ENCODE peak calls at places on chromosomes 6 and 20, in nine cellular contexts. N is pancreas, K is H9, W is heart right ventricle, H is right lobe of liver, V is MM.1S, U is heart left ventricle, B is psoas muscle, O is lower lobe of right lung. C is an unnamed sample.

GRCh38 chr6:141165012-141165411 is 967.7 kb upstream of the GJE1 start:
- DNase-seq in N (no peak), K (no peak), W (no peak), H (no peak), V (no peak), U (no peak), B (no peak), O (no peak), C (no peak)

GRCh38 chr6:37524025-37524647 is 24.4 kb upstream of the CCDC167 start:
- DNase-seq in N (no peak), K (no peak), W (no peak), H (no peak), V (no peak), U (no peak), B (no peak), O (no peak), C (no peak)

GRCh38 chr20:57434390-57434700 is 43.1 kb downstream of the RBM38 start:
- DNase-seq in N (peak; percentile 55), K (no peak), W (no peak), H (no peak), V (no peak), U (no peak), B (peak; percentile 53), O (no peak), C (no peak)

GRCh38 chr6:52042141-52042885 is 45.1 kb downstream of the PKHD1 start:
- DNase-seq in N (no peak), K (no peak), W (no peak), H (no peak), V (no peak), U (no peak), B (no peak), O (no peak), C (no peak)

GRCh38 chr6:27138837-27139752 is 108.4 kb upstream of the PRSS16 start:
- DNase-seq in N (no peak), K (peak; percentile 87), W (peak; percentile 73), H (no peak), V (peak; percentile 92), U (peak; percentile 70), B (peak; percentile 60), O (peak; percentile 60), C (peak; percentile 80)

GRCh38 chr6:78629154-78629721 is 238.1 kb upstream of the IRAK1BP1 start:
- DNase-seq in N (peak; percentile 55), K (peak; percentile 55), W (no peak), H (peak; percentile 51), V (no peak), U (no peak), B (no peak), O (no peak), C (peak; percentile 63)

GRCh38 chr20:2889797-2890196 is 16.5 kb downstream of the PTPRA start:
- DNase-seq in N (no peak), K (no peak), W (no peak), H (no peak), V (no peak), U (no peak), B (no peak), O (no peak), C (no peak)

GRCh38 chr20:19964289-19965263 is 52.6 kb upstream of the NAA20 start:
- DNase-seq in N (no peak), K (no peak), W (no peak), H (peak; percentile 91), V (no peak), U (peak; percentile 70), B (peak; percentile 81), O (peak; percentile 57), C (no peak)

GRCh38 chr20:64242003-64242796 is 13.3 kb upstream of the PCMTD2 start:
- DNase-seq in N (no peak), K (no peak), W (no peak), H (peak; percentile 49), V (no peak), U (peak; percentile 27), B (no peak), O (peak; percentile 25), C (no peak)

GRCh38 chr6:110653381-110653780 is 161.9 kb downstream of the CDK19 start:
- DNase-seq in N (no peak), K (no peak), W (no peak), H (no peak), V (no peak), U (no peak), B (no peak), O (no peak), C (no peak)

GRCh38 chr6:3545156-3545555 is 88.3 kb upstream of the SLC22A23 start:
- DNase-seq in N (no peak), K (no peak), W (no peak), H (no peak), V (no peak), U (no peak), B (no peak), O (no peak), C (no peak)

GRCh38 chr20:43322851-43323250 is 133.1 kb upstream of the PTPRT start:
- DNase-seq in N (no peak), K (no peak), W (no peak), H (no peak), V (no peak), U (no peak), B (no peak), O (no peak), C (no peak)

GRCh38 chr6:47420394-47421371 is 56.9 kb upstream of the CD2AP start:
- DNase-seq in N (no peak), K (no peak), W (no peak), H (no peak), V (no peak), U (no peak), B (no peak), O (no peak), C (no peak)

GRCh38 chr6:38058022-38058421 is 238.5 kb downstream of the ZFAND3 start:
- DNase-seq in N (no peak), K (no peak), W (no peak), H (no peak), V (peak; percentile 8), U (no peak), B (no peak), O (no peak), C (no peak)

GRCh38 chr6:30147096-30147495 is 11.2 kb downstream of the TRIM40 start:
- DNase-seq in N (no peak), K (no peak), W (no peak), H (no peak), V (no peak), U (no peak), B (no peak), O (no peak), C (no peak)

GRCh38 chr6:169190970-169191369 is 62.7 kb downstream of the THBS2 start:
- DNase-seq in N (no peak), K (no peak), W (no peak), H (no peak), V (no peak), U (no peak), B (no peak), O (no peak), C (no peak)

DNA sequence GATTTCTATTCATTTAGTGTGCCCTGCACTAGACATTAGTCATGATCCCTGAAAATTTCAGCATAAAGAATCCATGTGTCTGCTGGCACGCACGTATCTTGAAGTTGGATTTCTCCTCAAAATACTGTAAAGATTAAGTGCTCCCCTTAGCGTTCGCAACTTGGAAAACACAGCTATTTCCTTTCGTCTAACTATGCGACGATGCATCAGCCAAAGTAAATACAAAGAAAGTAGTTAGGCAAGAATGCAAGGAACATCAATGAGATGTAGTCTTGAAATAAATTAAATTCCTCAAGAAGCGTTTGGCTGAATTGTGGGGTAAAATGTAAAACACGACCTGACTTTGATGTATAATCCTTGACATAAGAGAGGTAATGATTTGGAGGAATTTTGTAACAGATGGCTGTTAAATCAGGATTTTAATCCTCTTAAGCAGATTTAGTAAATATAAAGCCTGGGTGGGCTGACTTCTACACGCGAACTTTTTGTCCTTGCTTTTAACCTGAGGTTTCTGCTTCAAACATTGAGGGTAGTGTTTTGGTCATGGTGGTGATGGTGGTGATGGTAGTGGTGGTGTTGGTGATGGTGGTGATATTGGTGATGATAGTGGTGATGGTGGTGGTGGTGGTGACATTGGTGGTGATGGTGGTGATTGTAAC is 88.2 kb downstream of the FOXF2 start:
- DNase-seq in N (no peak), K (no peak), W (no peak), H (no peak), V (no peak), U (no peak), B (no peak), O (no peak), C (no peak)
- TF ChIP-seq CTCF in N (no peak), K (no peak), W (no peak), H (no peak), V (no peak), U (no peak), B (no peak), O (no peak), C (no peak)

GRCh38 chr6:44228433-44228832 is 5.0 kb downstream of the SLC29A1 start:
- DNase-seq in N (no peak), K (no peak), W (no peak), H (peak; percentile 91), V (no peak), U (no peak), B (no peak), O (no peak), C (no peak)
- H3K4me1 ChIP-seq in N (peaks cover 25% of the 10 kb centered on the region), K (peaks cover 11% of the 10 kb centered on the region), W (peaks cover 98% of the 10 kb centered on the region), H (peaks cover 4% of the 10 kb centered on the region), V (peaks cover 8% of the 10 kb centered on the region), U (peaks cover 87% of the 10 kb centered on the region), B (peaks cover 68% of the 10 kb centered on the region), O (peaks cover 29% of the 10 kb centered on the region), C (peaks cover 8% of the 10 kb centered on the region)

DNA sequence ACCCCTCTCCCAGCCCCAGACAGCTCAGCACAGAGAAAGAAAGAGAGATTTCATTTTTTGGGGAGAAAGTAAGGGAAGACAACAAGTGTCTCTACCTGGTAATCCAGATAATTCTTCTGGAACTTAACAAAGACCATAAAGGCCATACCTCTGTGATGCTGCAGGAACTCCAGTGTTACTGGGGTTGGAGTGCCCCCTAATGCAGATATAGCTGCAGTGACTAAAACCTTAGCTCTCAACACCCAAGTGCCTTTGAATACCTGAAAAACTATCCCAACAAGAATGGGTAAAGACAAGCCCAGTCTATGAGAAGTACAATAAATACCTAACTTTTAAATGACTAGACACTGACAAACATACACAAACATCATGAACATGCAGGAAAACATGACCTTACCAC is 365.3 kb upstream of the PTCHD4 start:
- DNase-seq in N (no peak), K (peak; percentile 41), W (no peak), H (no peak), V (no peak), U (no peak), B (no peak), O (no peak), C (no peak)
- TF ChIP-seq CTCF in N (no peak), K (peak; percentile 72), W (peak; percentile 11), H (peak; percentile 12), V (no peak), U (no peak), B (no peak), O (no peak), C (no peak)

GRCh38 chr6:158805698-158806373 is 13.3 kb downstream of the EZR start:
- DNase-seq in N (no peak), K (no peak), W (no peak), H (no peak), V (no peak), U (no peak), B (no peak), O (no peak), C (no peak)
- H3K4me1 ChIP-seq in N (peaks cover 72% of the 10 kb centered on the region), K (peaks cover 14% of the 10 kb centered on the region), W (peaks cover 79% of the 10 kb centered on the region), H (peaks cover 2% of the 10 kb centered on the region), V (peaks cover 16% of the 10 kb centered on the region), U (peaks cover 58% of the 10 kb centered on the region), B (no peaks in the 10 kb centered on the region), O (peaks cover 79% of the 10 kb centered on the region), C (peaks cover 76% of the 10 kb centered on the region)

GRCh38 chr6:160428069-160428430 is 79.9 kb downstream of the SLC22A3 start:
- DNase-seq in N (peak; percentile 88), K (no peak), W (peak; percentile 74), H (peak; percentile 91), V (no peak), U (peak; percentile 79), B (peak; percentile 72), O (peak; percentile 49), C (no peak)
- TF ChIP-seq CTCF in N (no peak), K (no peak), W (no peak), H (no peak), V (no peak), U (no peak), B (no peak), O (no peak), C (no peak)